ENCODE peak calls at places on chromosomes 3 and 15, in ten cellular contexts. One of them, this sample, is unnamed.

GRCh38 chr15:96553006-96553405 is 222.5 kb downstream of the NR2F2 start:
- DNase-seq in amniotic epithelial cell: no peak
- DNase-seq in 8988T: no peak
- DNase-seq in stomach: no peak
- DNase-seq in T-helper 22 cell: no peak
- DNase-seq in CD14-positive monocyte: no peak
- DNase-seq in SK-MEL-5: no peak
- DNase-seq in stimulated activated naive B cell treated with anti-CD40 and anti-IgM and Interleukin-4, amounts not matched to agents 10 μg/mL and 1 μg/mL and 100 μg/mL, for 72 hours: no peak
- DNase-seq in activated CD4-positive, alpha-beta T cell treated with anti-CD3 and anti-CD28 coated beads, Interleukin-2, amount 50 U/mL, for 24 hours: no peak
- DNase-seq in amniotic stem cell: no peak
- DNase-seq in this sample: no peak

GRCh38 chr3:60841355-60841754 is 409.9 kb downstream of the FHIT start:
- DNase-seq in amniotic epithelial cell: peak
- DNase-seq in 8988T: no peak
- DNase-seq in stomach: no peak
- DNase-seq in T-helper 22 cell: no peak
- DNase-seq in CD14-positive monocyte: no peak
- DNase-seq in SK-MEL-5: no peak
- DNase-seq in stimulated activated naive B cell treated with anti-CD40 and anti-IgM and Interleukin-4, amounts not matched to agents 10 μg/mL and 1 μg/mL and 100 μg/mL, for 72 hours: no peak
- DNase-seq in activated CD4-positive, alpha-beta T cell treated with anti-CD3 and anti-CD28 coated beads, Interleukin-2, amount 50 U/mL, for 24 hours: no peak
- DNase-seq in amniotic stem cell: no peak
- DNase-seq in this sample: peak

GRCh38 chr3:80994085-80994665 is 767.3 kb downstream of the GBE1 start:
- DNase-seq in amniotic epithelial cell: no peak
- DNase-seq in 8988T: no peak
- DNase-seq in stomach: no peak
- DNase-seq in T-helper 22 cell: no peak
- DNase-seq in CD14-positive monocyte: no peak
- DNase-seq in SK-MEL-5: no peak
- DNase-seq in stimulated activated naive B cell treated with anti-CD40 and anti-IgM and Interleukin-4, amounts not matched to agents 10 μg/mL and 1 μg/mL and 100 μg/mL, for 72 hours: no peak
- DNase-seq in activated CD4-positive, alpha-beta T cell treated with anti-CD3 and anti-CD28 coated beads, Interleukin-2, amount 50 U/mL, for 24 hours: no peak
- DNase-seq in amniotic stem cell: no peak
- DNase-seq in this sample: no peak

GRCh38 chr3:126104742-126105605 is 21.1 kb upstream of the SLC41A3 start:
- DNase-seq in amniotic epithelial cell: no peak
- DNase-seq in 8988T: no peak
- DNase-seq in stomach: no peak
- DNase-seq in T-helper 22 cell: no peak
- DNase-seq in CD14-positive monocyte: peak
- DNase-seq in SK-MEL-5: no peak
- DNase-seq in stimulated activated naive B cell treated with anti-CD40 and anti-IgM and Interleukin-4, amounts not matched to agents 10 μg/mL and 1 μg/mL and 100 μg/mL, for 72 hours: no peak
- DNase-seq in activated CD4-positive, alpha-beta T cell treated with anti-CD3 and anti-CD28 coated beads, Interleukin-2, amount 50 U/mL, for 24 hours: no peak
- DNase-seq in amniotic stem cell: no peak
- DNase-seq in this sample: no peak

GRCh38 chr15:43516801-43517353 is 531 bp upstream of the MAP1A start:
- DNase-seq in amniotic epithelial cell: peak
- DNase-seq in 8988T: no peak
- DNase-seq in stomach: no peak
- DNase-seq in T-helper 22 cell: no peak
- DNase-seq in CD14-positive monocyte: no peak
- DNase-seq in SK-MEL-5: no peak
- DNase-seq in stimulated activated naive B cell treated with anti-CD40 and anti-IgM and Interleukin-4, amounts not matched to agents 10 μg/mL and 1 μg/mL and 100 μg/mL, for 72 hours: no peak
- DNase-seq in activated CD4-positive, alpha-beta T cell treated with anti-CD3 and anti-CD28 coated beads, Interleukin-2, amount 50 U/mL, for 24 hours: no peak
- DNase-seq in amniotic stem cell: no peak
- DNase-seq in this sample: peak

GRCh38 chr3:194423317-194423716 is 24.3 kb upstream of the GP5 start:
- DNase-seq in amniotic epithelial cell: no peak
- DNase-seq in 8988T: no peak
- DNase-seq in stomach: no peak
- DNase-seq in T-helper 22 cell: no peak
- DNase-seq in CD14-positive monocyte: no peak
- DNase-seq in SK-MEL-5: no peak
- DNase-seq in stimulated activated naive B cell treated with anti-CD40 and anti-IgM and Interleukin-4, amounts not matched to agents 10 μg/mL and 1 μg/mL and 100 μg/mL, for 72 hours: no peak
- DNase-seq in activated CD4-positive, alpha-beta T cell treated with anti-CD3 and anti-CD28 coated beads, Interleukin-2, amount 50 U/mL, for 24 hours: no peak
- DNase-seq in amniotic stem cell: no peak
- DNase-seq in this sample: no peak

GRCh38 chr3:108293858-108294257 is 2.5 kb upstream of the HHLA2 start:
- DNase-seq in amniotic epithelial cell: no peak
- DNase-seq in 8988T: no peak
- DNase-seq in stomach: no peak
- DNase-seq in T-helper 22 cell: no peak
- DNase-seq in CD14-positive monocyte: no peak
- DNase-seq in SK-MEL-5: no peak
- DNase-seq in stimulated activated naive B cell treated with anti-CD40 and anti-IgM and Interleukin-4, amounts not matched to agents 10 μg/mL and 1 μg/mL and 100 μg/mL, for 72 hours: no peak
- DNase-seq in activated CD4-positive, alpha-beta T cell treated with anti-CD3 and anti-CD28 coated beads, Interleukin-2, amount 50 U/mL, for 24 hours: no peak
- DNase-seq in amniotic stem cell: no peak
- DNase-seq in this sample: no peak

GRCh38 chr15:38068600-38068999 is 134.2 kb downstream of the TMCO5A start:
- DNase-seq in amniotic epithelial cell: no peak
- DNase-seq in 8988T: no peak
- DNase-seq in stomach: no peak
- DNase-seq in T-helper 22 cell: no peak
- DNase-seq in CD14-positive monocyte: no peak
- DNase-seq in SK-MEL-5: peak
- DNase-seq in stimulated activated naive B cell treated with anti-CD40 and anti-IgM and Interleukin-4, amounts not matched to agents 10 μg/mL and 1 μg/mL and 100 μg/mL, for 72 hours: no peak
- DNase-seq in activated CD4-positive, alpha-beta T cell treated with anti-CD3 and anti-CD28 coated beads, Interleukin-2, amount 50 U/mL, for 24 hours: no peak
- DNase-seq in amniotic stem cell: no peak
- DNase-seq in this sample: no peak

GRCh38 chr15:60917469-60918130 is 311.5 kb downstream of the RORA start:
- DNase-seq in amniotic epithelial cell: peak
- DNase-seq in 8988T: no peak
- DNase-seq in stomach: peak
- DNase-seq in T-helper 22 cell: no peak
- DNase-seq in CD14-positive monocyte: no peak
- DNase-seq in SK-MEL-5: no peak
- DNase-seq in stimulated activated naive B cell treated with anti-CD40 and anti-IgM and Interleukin-4, amounts not matched to agents 10 μg/mL and 1 μg/mL and 100 μg/mL, for 72 hours: no peak
- DNase-seq in activated CD4-positive, alpha-beta T cell treated with anti-CD3 and anti-CD28 coated beads, Interleukin-2, amount 50 U/mL, for 24 hours: no peak
- DNase-seq in amniotic stem cell: no peak
- DNase-seq in this sample: peak

GRCh38 chr3:144363856-144364255 is 392.2 kb downstream of the DIPK2A start:
- DNase-seq in amniotic epithelial cell: peak
- DNase-seq in 8988T: no peak
- DNase-seq in stomach: no peak
- DNase-seq in T-helper 22 cell: no peak
- DNase-seq in CD14-positive monocyte: no peak
- DNase-seq in SK-MEL-5: no peak
- DNase-seq in stimulated activated naive B cell treated with anti-CD40 and anti-IgM and Interleukin-4, amounts not matched to agents 10 μg/mL and 1 μg/mL and 100 μg/mL, for 72 hours: no peak
- DNase-seq in activated CD4-positive, alpha-beta T cell treated with anti-CD3 and anti-CD28 coated beads, Interleukin-2, amount 50 U/mL, for 24 hours: no peak
- DNase-seq in amniotic stem cell: no peak
- DNase-seq in this sample: no peak

GRCh38 chr15:99443768-99444446 is 121.9 kb upstream of the MEF2A start:
- DNase-seq in amniotic epithelial cell: no peak
- DNase-seq in 8988T: no peak
- DNase-seq in stomach: peak
- DNase-seq in T-helper 22 cell: no peak
- DNase-seq in CD14-positive monocyte: no peak
- DNase-seq in SK-MEL-5: no peak
- DNase-seq in stimulated activated naive B cell treated with anti-CD40 and anti-IgM and Interleukin-4, amounts not matched to agents 10 μg/mL and 1 μg/mL and 100 μg/mL, for 72 hours: no peak
- DNase-seq in activated CD4-positive, alpha-beta T cell treated with anti-CD3 and anti-CD28 coated beads, Interleukin-2, amount 50 U/mL, for 24 hours: no peak
- DNase-seq in amniotic stem cell: no peak
- DNase-seq in this sample: no peak

GRCh38 chr3:64343692-64344440 is 118.6 kb upstream of the PRICKLE2 start:
- DNase-seq in amniotic epithelial cell: peak
- DNase-seq in 8988T: no peak
- DNase-seq in stomach: no peak
- DNase-seq in T-helper 22 cell: no peak
- DNase-seq in CD14-positive monocyte: no peak
- DNase-seq in SK-MEL-5: no peak
- DNase-seq in stimulated activated naive B cell treated with anti-CD40 and anti-IgM and Interleukin-4, amounts not matched to agents 10 μg/mL and 1 μg/mL and 100 μg/mL, for 72 hours: no peak
- DNase-seq in activated CD4-positive, alpha-beta T cell treated with anti-CD3 and anti-CD28 coated beads, Interleukin-2, amount 50 U/mL, for 24 hours: no peak
- DNase-seq in amniotic stem cell: no peak
- DNase-seq in this sample: peak

GRCh38 chr3:184635126-184635525 is 73.5 kb downstream of the EPHB3 start:
- DNase-seq in amniotic epithelial cell: no peak
- DNase-seq in 8988T: no peak
- DNase-seq in stomach: peak
- DNase-seq in T-helper 22 cell: no peak
- DNase-seq in CD14-positive monocyte: no peak
- DNase-seq in SK-MEL-5: no peak
- DNase-seq in stimulated activated naive B cell treated with anti-CD40 and anti-IgM and Interleukin-4, amounts not matched to agents 10 μg/mL and 1 μg/mL and 100 μg/mL, for 72 hours: no peak
- DNase-seq in activated CD4-positive, alpha-beta T cell treated with anti-CD3 and anti-CD28 coated beads, Interleukin-2, amount 50 U/mL, for 24 hours: no peak
- DNase-seq in amniotic stem cell: no peak
- DNase-seq in this sample: no peak

GRCh38 chr3:112984485-112984884 is 6.3 kb upstream of the GTPBP8 start:
- DNase-seq in amniotic epithelial cell: peak
- DNase-seq in 8988T: no peak
- DNase-seq in stomach: peak
- DNase-seq in T-helper 22 cell: peak
- DNase-seq in CD14-positive monocyte: no peak
- DNase-seq in SK-MEL-5: no peak
- DNase-seq in stimulated activated naive B cell treated with anti-CD40 and anti-IgM and Interleukin-4, amounts not matched to agents 10 μg/mL and 1 μg/mL and 100 μg/mL, for 72 hours: no peak
- DNase-seq in activated CD4-positive, alpha-beta T cell treated with anti-CD3 and anti-CD28 coated beads, Interleukin-2, amount 50 U/mL, for 24 hours: no peak
- DNase-seq in amniotic stem cell: no peak
- DNase-seq in this sample: peak

GRCh38 chr15:60591491-60592385 is 112.8 kb upstream of the ICE2 start:
- DNase-seq in amniotic epithelial cell: no peak
- DNase-seq in 8988T: peak
- DNase-seq in stomach: peak
- DNase-seq in T-helper 22 cell: no peak
- DNase-seq in CD14-positive monocyte: no peak
- DNase-seq in SK-MEL-5: peak
- DNase-seq in stimulated activated naive B cell treated with anti-CD40 and anti-IgM and Interleukin-4, amounts not matched to agents 10 μg/mL and 1 μg/mL and 100 μg/mL, for 72 hours: peak
- DNase-seq in activated CD4-positive, alpha-beta T cell treated with anti-CD3 and anti-CD28 coated beads, Interleukin-2, amount 50 U/mL, for 24 hours: no peak
- DNase-seq in amniotic stem cell: no peak
- DNase-seq in this sample: no peak

GRCh38 chr15:75867428-75867827 is 24.2 kb downstream of the UBE2Q2 start:
- DNase-seq in amniotic epithelial cell: no peak
- DNase-seq in 8988T: no peak
- DNase-seq in stomach: no peak
- DNase-seq in T-helper 22 cell: no peak
- DNase-seq in CD14-positive monocyte: no peak
- DNase-seq in SK-MEL-5: no peak
- DNase-seq in stimulated activated naive B cell treated with anti-CD40 and anti-IgM and Interleukin-4, amounts not matched to agents 10 μg/mL and 1 μg/mL and 100 μg/mL, for 72 hours: no peak
- DNase-seq in activated CD4-positive, alpha-beta T cell treated with anti-CD3 and anti-CD28 coated beads, Interleukin-2, amount 50 U/mL, for 24 hours: no peak
- DNase-seq in amniotic stem cell: no peak
- DNase-seq in this sample: no peak

GRCh38 chr3:134630506-134630905 is 20.3 kb downstream of the KY start:
- DNase-seq in amniotic epithelial cell: peak
- DNase-seq in 8988T: no peak
- DNase-seq in stomach: peak
- DNase-seq in T-helper 22 cell: no peak
- DNase-seq in CD14-positive monocyte: no peak
- DNase-seq in SK-MEL-5: peak
- DNase-seq in stimulated activated naive B cell treated with anti-CD40 and anti-IgM and Interleukin-4, amounts not matched to agents 10 μg/mL and 1 μg/mL and 100 μg/mL, for 72 hours: no peak
- DNase-seq in activated CD4-positive, alpha-beta T cell treated with anti-CD3 and anti-CD28 coated beads, Interleukin-2, amount 50 U/mL, for 24 hours: no peak
- DNase-seq in amniotic stem cell: no peak
- DNase-seq in this sample: peak

GRCh38 chr3:45368382-45368781 is 20.0 kb upstream of the LARS2 start:
- DNase-seq in amniotic epithelial cell: no peak
- DNase-seq in 8988T: no peak
- DNase-seq in stomach: no peak
- DNase-seq in T-helper 22 cell: no peak
- DNase-seq in CD14-positive monocyte: no peak
- DNase-seq in SK-MEL-5: no peak
- DNase-seq in stimulated activated naive B cell treated with anti-CD40 and anti-IgM and Interleukin-4, amounts not matched to agents 10 μg/mL and 1 μg/mL and 100 μg/mL, for 72 hours: no peak
- DNase-seq in activated CD4-positive, alpha-beta T cell treated with anti-CD3 and anti-CD28 coated beads, Interleukin-2, amount 50 U/mL, for 24 hours: no peak
- DNase-seq in amniotic stem cell: no peak
- DNase-seq in this sample: no peak

GRCh38 chr15:101445562-101446526 is 43.7 kb downstream of the PCSK6 start:
- DNase-seq in amniotic epithelial cell: peak
- DNase-seq in 8988T: no peak
- DNase-seq in stomach: peak
- DNase-seq in T-helper 22 cell: no peak
- DNase-seq in CD14-positive monocyte: peak
- DNase-seq in SK-MEL-5: no peak
- DNase-seq in stimulated activated naive B cell treated with anti-CD40 and anti-IgM and Interleukin-4, amounts not matched to agents 10 μg/mL and 1 μg/mL and 100 μg/mL, for 72 hours: no peak
- DNase-seq in activated CD4-positive, alpha-beta T cell treated with anti-CD3 and anti-CD28 coated beads, Interleukin-2, amount 50 U/mL, for 24 hours: no peak
- DNase-seq in amniotic stem cell: no peak
- DNase-seq in this sample: peak

GRCh38 chr3:190108789-190109188 is 11.9 kb downstream of the P3H2 start:
- DNase-seq in amniotic epithelial cell: peak
- DNase-seq in 8988T: no peak
- DNase-seq in stomach: no peak
- DNase-seq in T-helper 22 cell: no peak
- DNase-seq in CD14-positive monocyte: no peak
- DNase-seq in SK-MEL-5: no peak
- DNase-seq in stimulated activated naive B cell treated with anti-CD40 and anti-IgM and Interleukin-4, amounts not matched to agents 10 μg/mL and 1 μg/mL and 100 μg/mL, for 72 hours: no peak
- DNase-seq in activated CD4-positive, alpha-beta T cell treated with anti-CD3 and anti-CD28 coated beads, Interleukin-2, amount 50 U/mL, for 24 hours: no peak
- DNase-seq in amniotic stem cell: no peak
- DNase-seq in this sample: peak

GRCh38 chr3:16151109-16151508 is 23.4 kb upstream of the GALNT15 start:
- DNase-seq in amniotic epithelial cell: peak
- DNase-seq in 8988T: no peak
- DNase-seq in stomach: no peak
- DNase-seq in T-helper 22 cell: no peak
- DNase-seq in CD14-positive monocyte: no peak
- DNase-seq in SK-MEL-5: no peak
- DNase-seq in stimulated activated naive B cell treated with anti-CD40 and anti-IgM and Interleukin-4, amounts not matched to agents 10 μg/mL and 1 μg/mL and 100 μg/mL, for 72 hours: no peak
- DNase-seq in activated CD4-positive, alpha-beta T cell treated with anti-CD3 and anti-CD28 coated beads, Interleukin-2, amount 50 U/mL, for 24 hours: no peak
- DNase-seq in amniotic stem cell: no peak
- DNase-seq in this sample: peak

GRCh38 chr15:67335534-67336222 is 81.1 kb downstream of the IQCH start:
- DNase-seq in amniotic epithelial cell: no peak
- DNase-seq in 8988T: no peak
- DNase-seq in stomach: no peak
- DNase-seq in T-helper 22 cell: no peak
- DNase-seq in CD14-positive monocyte: no peak
- DNase-seq in SK-MEL-5: no peak
- DNase-seq in stimulated activated naive B cell treated with anti-CD40 and anti-IgM and Interleukin-4, amounts not matched to agents 10 μg/mL and 1 μg/mL and 100 μg/mL, for 72 hours: no peak
- DNase-seq in activated CD4-positive, alpha-beta T cell treated with anti-CD3 and anti-CD28 coated beads, Interleukin-2, amount 50 U/mL, for 24 hours: no peak
- DNase-seq in amniotic stem cell: no peak
- DNase-seq in this sample: no peak

GRCh38 chr3:129490273-129490675 is 38.2 kb upstream of the RHO start:
- DNase-seq in amniotic epithelial cell: peak
- DNase-seq in 8988T: peak
- DNase-seq in stomach: peak
- DNase-seq in T-helper 22 cell: peak
- DNase-seq in CD14-positive monocyte: peak
- DNase-seq in SK-MEL-5: peak
- DNase-seq in stimulated activated naive B cell treated with anti-CD40 and anti-IgM and Interleukin-4, amounts not matched to agents 10 μg/mL and 1 μg/mL and 100 μg/mL, for 72 hours: peak
- DNase-seq in activated CD4-positive, alpha-beta T cell treated with anti-CD3 and anti-CD28 coated beads, Interleukin-2, amount 50 U/mL, for 24 hours: peak
- DNase-seq in amniotic stem cell: peak
- DNase-seq in this sample: peak